ENCODE peak calls at places on chromosomes 6 and 20, in four cellular contexts. One of them, this sample, is unnamed.

GRCh38 chr20:21820688-21821087 is 115.2 kb downstream of the PAX1 start:
- DNase-seq in iris pigment epithelial cell: no peak
- DNase-seq in CD4-positive, alpha-beta T cell: no peak
- DNase-seq in AG09319: no peak
- DNase-seq in this sample: no peak

GRCh38 chr20:23032056-23032455 is 3.1 kb upstream of the SSTR4 start:
- DNase-seq in iris pigment epithelial cell: no peak
- DNase-seq in CD4-positive, alpha-beta T cell: no peak
- DNase-seq in AG09319: no peak
- DNase-seq in this sample: no peak

GRCh38 chr6:39923394-39923793 is 10.9 kb downstream of the MOCS1 start:
- DNase-seq in iris pigment epithelial cell: no peak
- DNase-seq in CD4-positive, alpha-beta T cell: no peak
- DNase-seq in AG09319: no peak
- DNase-seq in this sample: no peak

GRCh38 chr6:398558-399078 is 7.1 kb downstream of the IRF4 start:
- DNase-seq in iris pigment epithelial cell: no peak
- DNase-seq in CD4-positive, alpha-beta T cell: no peak
- DNase-seq in AG09319: no peak
- DNase-seq in this sample: no peak

GRCh38 chr20:49181265-49181877 is 6.8 kb downstream of the STAU1 start:
- DNase-seq in iris pigment epithelial cell: no peak
- DNase-seq in CD4-positive, alpha-beta T cell: no peak
- DNase-seq in AG09319: no peak
- DNase-seq in this sample: no peak

GRCh38 chr20:57622579-57623381 is 2.6 kb upstream of the ZBP1 start:
- DNase-seq in iris pigment epithelial cell: peak
- DNase-seq in CD4-positive, alpha-beta T cell: peak
- DNase-seq in AG09319: no peak
- DNase-seq in this sample: no peak

GRCh38 chr6:23522751-23523527 is 603.1 kb upstream of the NRSN1 start:
- DNase-seq in iris pigment epithelial cell: no peak
- DNase-seq in CD4-positive, alpha-beta T cell: no peak
- DNase-seq in AG09319: no peak
- DNase-seq in this sample: no peak

GRCh38 chr20:12069181-12069580 is 151.5 kb downstream of the BTBD3 start:
- DNase-seq in iris pigment epithelial cell: no peak
- DNase-seq in CD4-positive, alpha-beta T cell: no peak
- DNase-seq in AG09319: no peak
- DNase-seq in this sample: no peak

GRCh38 chr6:127464881-127465459 is 5.8 kb upstream of the KIAA0408 start:
- DNase-seq in iris pigment epithelial cell: peak
- DNase-seq in CD4-positive, alpha-beta T cell: peak
- DNase-seq in AG09319: peak
- DNase-seq in this sample: no peak

GRCh38 chr6:166415306-166415705 is 32.6 kb upstream of the MPC1 start:
- DNase-seq in iris pigment epithelial cell: no peak
- DNase-seq in CD4-positive, alpha-beta T cell: no peak
- DNase-seq in AG09319: no peak
- DNase-seq in this sample: no peak

GRCh38 chr6:128200789-128201188 is 299.9 kb upstream of the THEMIS start:
- DNase-seq in iris pigment epithelial cell: no peak
- DNase-seq in CD4-positive, alpha-beta T cell: no peak
- DNase-seq in AG09319: no peak
- DNase-seq in this sample: no peak

GRCh38 chr6:2209226-2209809 is 36.1 kb downstream of the GMDS start:
- DNase-seq in iris pigment epithelial cell: peak
- DNase-seq in CD4-positive, alpha-beta T cell: no peak
- DNase-seq in AG09319: no peak
- DNase-seq in this sample: no peak

GRCh38 chr20:56268536-56268935 is 20.0 kb downstream of the MC3R start:
- DNase-seq in iris pigment epithelial cell: no peak
- DNase-seq in CD4-positive, alpha-beta T cell: no peak
- DNase-seq in AG09319: no peak
- DNase-seq in this sample: no peak

GRCh38 chr6:144931172-144932035 is 646.3 kb downstream of the UTRN start:
- DNase-seq in iris pigment epithelial cell: peak
- DNase-seq in CD4-positive, alpha-beta T cell: no peak
- DNase-seq in AG09319: no peak
- DNase-seq in this sample: no peak

GRCh38 chr20:63348828-63349515 is 12.2 kb downstream of the CHRNA4 start:
- DNase-seq in iris pigment epithelial cell: no peak
- DNase-seq in CD4-positive, alpha-beta T cell: no peak
- DNase-seq in AG09319: no peak
- DNase-seq in this sample: no peak

GRCh38 chr6:21241231-21242130 is 352.1 kb upstream of the SOX4 start:
- DNase-seq in iris pigment epithelial cell: no peak
- DNase-seq in CD4-positive, alpha-beta T cell: no peak
- DNase-seq in AG09319: no peak
- DNase-seq in this sample: no peak

GRCh38 chr6:13796781-13797180 is 17.6 kb downstream of the MCUR1 start:
- DNase-seq in iris pigment epithelial cell: no peak
- DNase-seq in CD4-positive, alpha-beta T cell: no peak
- DNase-seq in AG09319: no peak
- DNase-seq in this sample: no peak

GRCh38 chr20:48584391-48585249 is 243.2 kb downstream of the PREX1 start:
- DNase-seq in iris pigment epithelial cell: no peak
- DNase-seq in CD4-positive, alpha-beta T cell: no peak
- DNase-seq in AG09319: no peak
- DNase-seq in this sample: no peak

GRCh38 chr20:59273699-59274380 is 26.6 kb upstream of the EDN3 start:
- DNase-seq in iris pigment epithelial cell: no peak
- DNase-seq in CD4-positive, alpha-beta T cell: no peak
- DNase-seq in AG09319: no peak
- DNase-seq in this sample: no peak

GRCh38 chr6:22754111-22754510 is 184.7 kb downstream of the HDGFL1 start:
- DNase-seq in iris pigment epithelial cell: peak
- DNase-seq in CD4-positive, alpha-beta T cell: no peak
- DNase-seq in AG09319: no peak
- DNase-seq in this sample: no peak

GRCh38 chr6:19465240-19465639 is 371.9 kb upstream of the ID4 start:
- DNase-seq in iris pigment epithelial cell: no peak
- DNase-seq in CD4-positive, alpha-beta T cell: no peak
- DNase-seq in AG09319: no peak
- DNase-seq in this sample: no peak

GRCh38 chr6:37265031-37265430 is 7.1 kb upstream of the TMEM217 start:
- DNase-seq in iris pigment epithelial cell: no peak
- DNase-seq in CD4-positive, alpha-beta T cell: no peak
- DNase-seq in AG09319: no peak
- DNase-seq in this sample: no peak

GRCh38 chr6:150693404-150693803 is 93.7 kb downstream of the PLEKHG1 start:
- DNase-seq in iris pigment epithelial cell: no peak
- DNase-seq in CD4-positive, alpha-beta T cell: no peak
- DNase-seq in AG09319: no peak
- DNase-seq in this sample: no peak

GRCh38 chr6:42410861-42411260 is 40.9 kb downstream of the TRERF1 start:
- DNase-seq in iris pigment epithelial cell: no peak
- DNase-seq in CD4-positive, alpha-beta T cell: no peak
- DNase-seq in AG09319: no peak
- DNase-seq in this sample: no peak

This sample was measured in GOT3.